ENCODE peak calls at places on chromosomes 5 and 9, in ten cellular contexts. W is lower lobe of right lung, K is fibroblast of the aortic adventitia, X is vagina, O is neural progenitor cell, J is AG04450, V is cardiac muscle cell, Y is tibial nerve, G is fibroblast of pulmonary artery, L is GM23338. T is an unnamed sample.

GRCh38 chr9:137484551-137485315 is 25.6 kb upstream of the NSMF start:
- DNase-seq in Y (no peak), X (no peak), G (no peak), W (peak; percentile 41), O (no peak), V (no peak), K (no peak), J (no peak), L (no peak), T (no peak)

GRCh38 chr5:65825388-65826328 is 100.7 kb upstream of the ERBIN start:
- DNase-seq in W (no peak), O (no peak), V (no peak), J (no peak), G (no peak), Y (no peak), X (no peak), K (no peak), L (no peak), T (no peak)

GRCh38 chr9:4985376-4986266 is 549 bp downstream of the JAK2 start:
- DNase-seq in G (peak; percentile 43), J (no peak), O (peak; percentile 55), K (peak; percentile 47), W (peak; percentile 57), Y (no peak), L (peak; percentile 67), X (no peak), V (peak; percentile 51), T (no peak)

GRCh38 chr9:89418882-89419641 is 78.9 kb downstream of the SEMA4D start:
- DNase-seq in G (no peak), O (no peak), W (no peak), J (no peak), Y (no peak), X (no peak), L (no peak), K (no peak), V (no peak), T (peak; percentile 53)

GRCh38 chr9:111648066-111648465 is 13.3 kb upstream of the GNG10 start:
- DNase-seq in V (no peak), G (peak; percentile 45), Y (no peak), L (no peak), O (no peak), J (no peak), X (no peak), K (no peak), W (no peak), T (no peak)

GRCh38 chr9:86187121-86187520 is 72.3 kb downstream of the C9orf153 start:
- DNase-seq in O (peak; percentile 13), L (peak; percentile 69), Y (no peak), K (no peak), J (no peak), X (no peak), V (peak; percentile 62), G (no peak), W (no peak), T (no peak)

GRCh38 chr5:79612667-79613190 is 488 bp downstream of the TENT2 start:
- DNase-seq in V (no peak), G (no peak), Y (no peak), L (peak; percentile 11), K (no peak), O (no peak), X (no peak), J (no peak), W (no peak), T (no peak)

GRCh38 chr5:81537905-81538535 is 144.1 kb upstream of the ACOT12 start:
- DNase-seq in J (no peak), W (no peak), X (no peak), G (no peak), K (no peak), Y (no peak), O (no peak), V (no peak), L (no peak), T (no peak)

GRCh38 chr9:126057461-126057860 is 269.2 kb upstream of the MVB12B start:
- DNase-seq in K (no peak), L (no peak), W (no peak), V (no peak), J (no peak), G (no peak), O (no peak), Y (no peak), X (no peak), T (no peak)

GRCh38 chr5:173191561-173191960 is 43.4 kb downstream of the NKX2-5 start:
- DNase-seq in V (no peak), K (no peak), L (no peak), X (no peak), W (no peak), J (no peak), G (no peak), O (no peak), Y (no peak), T (no peak)

GRCh38 chr5:168128154-168128553 is 163.3 kb upstream of the WWC1 start:
- DNase-seq in X (no peak), J (no peak), V (no peak), G (no peak), W (no peak), Y (no peak), O (peak; percentile 63), L (no peak), K (no peak), T (no peak)

GRCh38 chr9:124205686-124206352 is 51.9 kb upstream of the NEK6 start:
- DNase-seq in V (no peak), J (no peak), Y (no peak), K (no peak), W (no peak), O (no peak), X (no peak), G (no peak), L (no peak), T (no peak)

GRCh38 chr5:58499951-58500350 is 8.7 kb downstream of the GAPT start:
- DNase-seq in J (no peak), L (no peak), W (no peak), X (no peak), Y (no peak), O (no peak), G (no peak), V (no peak), K (no peak), T (no peak)

GRCh38 chr5:58497956-58498942 is 7.0 kb downstream of the GAPT start:
- DNase-seq in G (peak; percentile 63), V (peak; percentile 51), J (peak; percentile 6), L (peak; percentile 77), K (peak; percentile 53), O (peak; percentile 46), Y (no peak), X (no peak), W (no peak), T (no peak)

GRCh38 chr5:58499231-58499630 is 8.0 kb downstream of the GAPT start:
- DNase-seq in G (no peak), K (no peak), Y (no peak), X (no peak), J (no peak), L (no peak), W (no peak), O (no peak), V (no peak), T (no peak)

GRCh38 chr5:58493136-58493535 is 1.9 kb downstream of the GAPT start:
- DNase-seq in G (no peak), O (no peak), J (no peak), X (no peak), K (no peak), V (no peak), L (no peak), W (no peak), Y (no peak), T (no peak)

GRCh38 chr5:58496488-58496887 is 5.3 kb downstream of the GAPT start:
- DNase-seq in W (no peak), V (no peak), Y (no peak), X (no peak), O (no peak), L (peak; percentile 70), K (no peak), G (no peak), J (no peak), T (no peak)
- TF ChIP-seq CTCF in W (peak; percentile 21), V (peak; percentile 30), Y (no peak), X (no peak), O (peak; percentile 50), L (peak; percentile 67), K (no peak), G (peak; percentile 34), J (peak; percentile 16), T (no peak)

DNA sequence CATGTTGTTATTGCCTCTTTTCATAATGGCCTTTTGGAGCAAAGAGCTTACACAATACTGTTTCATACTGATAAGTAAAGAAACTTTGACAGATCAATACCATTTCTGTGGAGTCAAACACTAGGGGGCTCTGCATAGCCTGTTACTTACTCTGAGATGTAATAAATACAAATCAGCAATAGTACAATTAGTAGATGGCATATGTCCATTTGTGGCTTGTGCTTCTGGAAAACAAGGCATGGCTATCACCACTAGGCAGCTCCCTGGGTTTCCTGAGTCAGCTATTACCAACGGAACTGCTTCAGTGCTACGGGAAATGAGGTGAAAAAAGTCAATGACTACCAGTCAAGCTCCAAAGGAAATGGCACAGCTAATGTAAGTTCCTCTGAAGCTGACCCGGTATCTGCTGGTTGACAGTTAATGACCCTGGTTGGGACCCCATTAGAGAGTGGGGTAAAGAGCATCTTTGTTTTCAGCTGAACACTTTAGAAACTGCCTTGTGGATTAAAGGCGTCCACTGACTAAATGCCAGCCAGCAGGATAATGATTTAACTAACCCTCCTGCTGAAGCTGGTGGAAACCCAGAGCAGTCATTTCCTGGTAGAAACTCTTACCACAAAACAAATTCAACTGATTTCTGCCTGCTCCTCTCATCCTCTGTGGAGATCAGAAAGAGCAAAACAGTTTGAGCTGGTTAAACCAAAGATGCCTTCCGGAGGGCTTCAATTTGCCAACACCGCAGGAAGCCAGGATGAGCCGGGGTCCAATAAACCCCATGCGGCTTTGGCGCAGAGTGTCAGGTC is 69.0 kb upstream of the FAM169A start:
- DNase-seq in K (peak; percentile 33), L (peak; percentile 49), G (peak; percentile 36), V (no peak), O (peak; percentile 64), X (no peak), Y (no peak), W (no peak), J (no peak), T (no peak)
- TF ChIP-seq CTCF in K (peak; percentile 11), L (peak; percentile 46), G (peak; percentile 18), V (peak; percentile 44), O (peak; percentile 46), X (no peak), Y (no peak), W (peak; percentile 29), J (peak; percentile 37), T (no peak)

DNA sequence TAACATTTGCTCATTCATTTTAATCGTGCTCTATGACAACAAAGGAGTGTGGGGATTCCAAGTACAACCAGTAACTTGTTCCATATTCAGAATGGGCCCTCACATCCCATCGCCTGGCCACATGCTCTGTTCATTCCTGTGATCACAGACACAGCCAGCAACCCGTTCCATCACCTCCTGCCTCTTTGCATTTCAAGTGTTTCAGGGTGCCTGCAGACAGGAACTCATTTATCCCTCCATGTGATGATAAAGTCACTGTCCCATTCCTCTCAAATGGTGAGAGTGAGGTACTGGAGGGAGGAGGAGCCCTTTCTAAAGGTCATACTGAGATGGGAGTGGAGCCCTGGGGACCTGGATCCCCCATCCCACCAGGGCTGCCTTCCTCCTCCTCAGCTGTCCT is 571.2 kb downstream of the MAT2B start:
- DNase-seq in K (no peak), G (no peak), W (no peak), Y (no peak), X (no peak), V (no peak), L (no peak), O (no peak), J (no peak), T (no peak)
- TF ChIP-seq CTCF in K (no peak), G (no peak), W (no peak), Y (no peak), X (no peak), V (no peak), L (no peak), O (no peak), J (no peak), T (no peak)

GRCh38 chr5:100623719-100624118 is 88.5 kb downstream of the FAM174A start:
- DNase-seq in K (peak; percentile 66), V (no peak), J (no peak), G (peak; percentile 68), Y (no peak), L (peak; percentile 27), X (no peak), O (no peak), W (no peak), T (no peak)
- TF ChIP-seq CTCF in K (peak; percentile 64), V (peak; percentile 73), J (peak; percentile 58), G (peak; percentile 75), Y (no peak), L (peak; percentile 57), X (peak; percentile 38), O (peak; percentile 49), W (peak; percentile 47), T (no peak)